ENCODE peak calls at places on chromosomes 5 and 9, in four cellular contexts. U, S, H and L are unnamed samples.

GRCh38 chr9:96644137-96644536 is 11.0 kb downstream of the PRXL2C start:
- DNase-seq in U (no peak), S (no peak), H (no peak), L (no peak)

GRCh38 chr5:172858990-172859811 is 25.1 kb downstream of the ERGIC1 start:
- DNase-seq in U (peak), S (peak), H (no peak), L (no peak)

GRCh38 chr5:33939863-33940262 is 3.7 kb downstream of the RXFP3 start:
- DNase-seq in U (no peak), S (peak), H (no peak), L (no peak)

GRCh38 chr9:87148391-87149237 is 201.3 kb upstream of the GAS1 start:
- DNase-seq in U (no peak), S (peak), H (peak), L (no peak)

GRCh38 chr9:124054671-124055212 is 43.2 kb downstream of the LHX2 start:
- DNase-seq in U (no peak), S (peak), H (peak), L (peak)

GRCh38 chr9:35910613-35911488 is 1.6 kb downstream of the SPAAR start:
- DNase-seq in U (peak), S (peak), H (peak), L (no peak)

GRCh38 chr9:447230-448025 is 232.8 kb downstream of the DOCK8 start:
- DNase-seq in U (peak), S (peak), H (peak), L (no peak)

GRCh38 chr9:3804148-3804547 is 278.3 kb upstream of the RFX3 start:
- DNase-seq in U (no peak), S (peak), H (no peak), L (no peak)

GRCh38 chr5:158840193-158840592 is 259.5 kb downstream of the EBF1 start:
- DNase-seq in U (no peak), S (no peak), H (no peak), L (no peak)

GRCh38 chr9:23821400-23822181 is 4.4 kb downstream of the ELAVL2 start:
- DNase-seq in U (no peak), S (no peak), H (no peak), L (no peak)

GRCh38 chr5:126912607-126913006 is 117.8 kb downstream of the MARCHF3 start:
- DNase-seq in U (no peak), S (peak), H (no peak), L (no peak)

GRCh38 chr5:57915536-57915935 is 432.9 kb upstream of the ACTBL2 start:
- DNase-seq in U (no peak), S (no peak), H (no peak), L (no peak)

GRCh38 chr5:43563321-43563720 is 6.4 kb upstream of the PAIP1 start:
- DNase-seq in U (no peak), S (no peak), H (no peak), L (no peak)

GRCh38 chr5:106189121-106189809 is 1481.5 kb downstream of the EFNA5 start:
- DNase-seq in U (no peak), S (no peak), H (no peak), L (no peak)

GRCh38 chr5:116396700-116397099 is 177.9 kb downstream of the SEMA6A start:
- DNase-seq in U (no peak), S (no peak), H (no peak), L (no peak)

GRCh38 chr9:130290353-130291181 is 25.0 kb downstream of the HMCN2 start:
- DNase-seq in U (no peak), S (no peak), H (no peak), L (no peak)

GRCh38 chr9:121440265-121440664 is 59.4 kb downstream of the GGTA1 start:
- DNase-seq in U (peak), S (peak), H (peak), L (no peak)

GRCh38 chr9:95406114-95406513 is 88.6 kb upstream of the FANCC start:
- DNase-seq in U (no peak), S (peak), H (no peak), L (no peak)

GRCh38 chr5:44952376-44952775 is 143.6 kb downstream of the MRPS30 start:
- DNase-seq in U (peak), S (peak), H (peak), L (peak)

GRCh38 chr9:22657713-22658112 is 211.1 kb downstream of the DMRTA1 start:
- DNase-seq in U (no peak), S (no peak), H (no peak), L (no peak)

GRCh38 chr9:78122631-78123030 is 91.0 kb upstream of the GNAQ start:
- DNase-seq in U (no peak), S (no peak), H (no peak), L (no peak)

GRCh38 chr5:24621809-24622208 is 23.0 kb downstream of the CDH10 start:
- DNase-seq in U (no peak), S (no peak), H (no peak), L (no peak)

GRCh38 chr9:69200071-69200470 is 26.0 kb downstream of the TJP2 start:
- DNase-seq in U (no peak), S (peak), H (peak), L (no peak)

GRCh38 chr9:137064027-137064879 is 6.1 kb downstream of the SAPCD2 start:
- DNase-seq in U (no peak), S (no peak), H (peak), L (no peak)

GRCh38 chr5:149442563-149443182 is 63.6 kb upstream of the IL17B start:
- DNase-seq in U (peak), S (peak), H (peak), L (no peak)

GRCh38 chr5:36855141-36855495 is 21.5 kb upstream of the NIPBL start:
- DNase-seq in U (no peak), S (no peak), H (no peak), L (no peak)

GRCh38 chr9:89374176-89374575 is 55.9 kb downstream of the SECISBP2 start:
- DNase-seq in U (no peak), S (peak), H (no peak), L (no peak)

GRCh38 chr9:118473527-118473926 is 769.3 kb downstream of the TLR4 start:
- DNase-seq in U (no peak), S (no peak), H (no peak), L (no peak)

GRCh38 chr9:132669636-132670358 is at the start of gene DDX31:
- DNase-seq in U (peak), S (peak), H (peak), L (peak)

GRCh38 chr5:176915906-176916305 is 16.8 kb upstream of the HK3 start:
- DNase-seq in U (no peak), S (no peak), H (no peak), L (no peak)

GRCh38 chr9:88076286-88077070 is 61.8 kb downstream of the SPATA31C2 start:
- DNase-seq in U (peak), S (peak), H (peak), L (no peak)

GRCh38 chr5:126516133-126516532 is 78.9 kb downstream of the ALDH7A1 start:
- DNase-seq in U (no peak), S (peak), H (no peak), L (no peak)

GRCh38 chr5:82351754-82352145 is 73.6 kb upstream of the RPS23 start:
- DNase-seq in U (peak), S (peak), H (peak), L (no peak)

GRCh38 chr5:120140510-120140909 is 323.6 kb upstream of the PRR16 start:
- DNase-seq in U (no peak), S (no peak), H (no peak), L (no peak)
- TF ChIP-seq ELK1 in U (no peak), S (no peak), H (no peak), L (no peak)

GRCh38 chr5:54615381-54615780 is 97.8 kb downstream of the SNX18 start:
- DNase-seq in U (no peak), S (no peak), H (no peak), L (no peak)

GRCh38 chr5:54610197-54610898 is 92.8 kb downstream of the SNX18 start:
- DNase-seq in U (no peak), S (no peak), H (no peak), L (peak)

GRCh38 chr5:54608423-54609085 is 91.0 kb downstream of the SNX18 start:
- DNase-seq in U (no peak), S (peak), H (no peak), L (no peak)

GRCh38 chr5:54612711-54613110 is 95.2 kb downstream of the SNX18 start:
- DNase-seq in U (no peak), S (no peak), H (no peak), L (no peak)

GRCh38 chr5:54611290-54611951 is 93.9 kb downstream of the SNX18 start:
- DNase-seq in U (no peak), S (no peak), H (no peak), L (no peak)
- TF ChIP-seq ELK1 in U (no peak), S (no peak), H (no peak), L (no peak)

GRCh38 chr5:152332696-152333095 is 72.4 kb downstream of the NMUR2 start:
- DNase-seq in U (no peak), S (no peak), H (no peak), L (no peak)

GRCh38 chr5:152331006-152331405 is 74.1 kb downstream of the NMUR2 start:
- DNase-seq in U (no peak), S (no peak), H (no peak), L (no peak)

GRCh38 chr5:152329896-152330295 is 75.2 kb downstream of the NMUR2 start:
- DNase-seq in U (no peak), S (no peak), H (no peak), L (no peak)

GRCh38 chr5:152329191-152329590 is 75.9 kb downstream of the NMUR2 start:
- DNase-seq in U (no peak), S (no peak), H (no peak), L (no peak)

GRCh38 chr5:152331718-152332117 is 73.4 kb downstream of the NMUR2 start:
- DNase-seq in U (no peak), S (no peak), H (no peak), L (no peak)
- TF ChIP-seq ELK1 in U (no peak), S (no peak), H (no peak), L (no peak)

GRCh38 chr9:71763752-71764332 is 4.5 kb downstream of the CEMIP2 start:
- DNase-seq in U (no peak), S (no peak), H (no peak), L (no peak)
- TF ChIP-seq ELK1 in U (no peak), S (no peak), H (no peak), L (no peak)

GRCh38 chr5:76710991-76711390 is 4.9 kb upstream of the F2R start:
- DNase-seq in U (no peak), S (peak), H (no peak), L (no peak)
- TF ChIP-seq ELK1 in U (no peak), S (no peak), H (no peak), L (no peak)